ENCODE peak calls at places on chromosomes 5 and 9, in ten cellular contexts. O, E, Q, J, N, W, V, M, A and Z are unnamed samples.

GRCh38 chr9:98217255-98217654 is 24.8 kb upstream of the CORO2A start:
- DNase-seq in O (no peak), E (no peak), Q (no peak), J (no peak), N (no peak), W (no peak), V (no peak), M (no peak), A (no peak), Z (no peak)

GRCh38 chr5:151123897-151124751 is 33.5 kb downstream of the ANXA6 start:
- DNase-seq in O (peak), E (no peak), Q (peak), J (no peak), N (peak), W (peak), V (no peak), M (peak), A (peak), Z (peak)

GRCh38 chr9:91967259-91967658 is 17.2 kb upstream of the ROR2 start:
- DNase-seq in O (no peak), E (no peak), Q (no peak), J (no peak), N (no peak), W (no peak), V (no peak), M (no peak), A (no peak), Z (no peak)

GRCh38 chr5:82105457-82105856 is 133.6 kb downstream of the ATG10 start:
- DNase-seq in O (no peak), E (no peak), Q (no peak), J (no peak), N (no peak), W (no peak), V (no peak), M (peak), A (peak), Z (no peak)

GRCh38 chr9:87564111-87564510 is 66.4 kb downstream of the DAPK1 start:
- DNase-seq in O (no peak), E (no peak), Q (no peak), J (no peak), N (no peak), W (no peak), V (no peak), M (peak), A (no peak), Z (no peak)

GRCh38 chr5:157860898-157861894 is 2.3 kb upstream of the CLINT1 start:
- DNase-seq in O (no peak), E (no peak), Q (no peak), J (no peak), N (no peak), W (no peak), V (peak), M (no peak), A (peak), Z (no peak)

GRCh38 chr9:4080889-4081548 is 218.8 kb downstream of the GLIS3 start:
- DNase-seq in O (no peak), E (no peak), Q (no peak), J (no peak), N (no peak), W (no peak), V (no peak), M (no peak), A (peak), Z (no peak)

GRCh38 chr5:14628346-14628745 is 36.2 kb upstream of the OTULIN start:
- DNase-seq in O (peak), E (no peak), Q (no peak), J (peak), N (no peak), W (peak), V (peak), M (peak), A (peak), Z (peak)

GRCh38 chr5:177576169-177576568 is 15.8 kb upstream of the TMED9 start:
- DNase-seq in O (no peak), E (no peak), Q (no peak), J (no peak), N (no peak), W (no peak), V (no peak), M (no peak), A (no peak), Z (no peak)

GRCh38 chr9:127931092-127931881 is 710 bp upstream of the PIP5KL1 start:
- DNase-seq in O (peak), E (no peak), Q (no peak), J (no peak), N (no peak), W (no peak), V (no peak), M (peak), A (peak), Z (no peak)

GRCh38 chr5:107553063-107553676 is 117.6 kb downstream of the EFNA5 start:
- DNase-seq in O (peak), E (no peak), Q (no peak), J (no peak), N (no peak), W (no peak), V (no peak), M (peak), A (no peak), Z (no peak)

GRCh38 chr5:57276353-57276752 is 102.5 kb downstream of the GPBP1 start:
- DNase-seq in O (no peak), E (no peak), Q (no peak), J (no peak), N (no peak), W (no peak), V (no peak), M (no peak), A (no peak), Z (no peak)

DNA sequence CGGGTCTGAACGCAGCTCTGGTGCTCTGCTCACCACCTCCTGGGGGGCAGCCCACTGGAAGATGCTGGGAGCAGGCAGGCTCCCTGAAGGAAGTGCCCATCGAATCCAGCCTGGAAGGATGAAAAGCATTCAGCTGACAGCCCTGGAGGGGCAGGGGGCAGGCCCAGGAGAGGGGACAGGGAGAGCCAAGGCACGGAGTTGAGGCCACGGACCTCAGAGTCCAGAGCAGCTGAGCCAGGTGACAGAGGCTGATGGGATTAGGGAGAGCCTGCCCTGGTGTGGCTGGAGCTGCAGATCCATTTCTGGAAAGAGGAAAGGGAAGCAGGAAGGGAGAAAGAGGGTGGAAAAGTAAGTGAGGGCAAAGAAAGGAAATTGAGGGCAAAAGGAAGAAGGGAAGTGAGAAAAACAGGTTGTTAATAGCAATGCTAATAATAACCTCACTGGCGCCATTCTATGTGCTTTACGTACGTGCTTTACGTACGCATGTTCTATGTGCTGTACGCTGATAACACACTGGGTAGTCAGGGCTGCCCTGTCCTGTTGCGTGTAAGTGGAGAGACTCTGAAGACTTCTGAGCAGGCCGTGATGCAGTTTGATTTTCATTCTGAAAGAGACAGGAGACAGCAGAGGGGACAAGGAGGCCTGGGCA is 52.6 kb downstream of the LMX1B start:
- DNase-seq in O (no peak), E (no peak), Q (no peak), J (no peak), N (no peak), W (no peak), V (no peak), M (no peak), A (peak), Z (peak)
- H3K27ac ChIP-seq in O (no peak), E (no peak), Q (no peak), J (no peak), N (peak), W (no peak), V (no peak), M (no peak), A (no peak), Z (no peak)

GRCh38 chr5:172658391-172658790 is 17.3 kb downstream of the NEURL1B start:
- DNase-seq in O (no peak), E (no peak), Q (peak), J (no peak), N (no peak), W (no peak), V (no peak), M (no peak), A (no peak), Z (no peak)
- H3K27ac ChIP-seq in O (no peak), E (no peak), Q (peak), J (no peak), N (peak), W (no peak), V (no peak), M (no peak), A (no peak), Z (peak)

GRCh38 chr5:115372121-115372520 is 75.7 kb upstream of the CCDC112 start:
- DNase-seq in O (no peak), E (no peak), Q (no peak), J (no peak), N (no peak), W (no peak), V (no peak), M (peak), A (no peak), Z (no peak)

GRCh38 chr5:115363879-115364278 is 67.4 kb upstream of the CCDC112 start:
- DNase-seq in O (no peak), E (no peak), Q (no peak), J (no peak), N (no peak), W (no peak), V (no peak), M (no peak), A (peak), Z (no peak)

GRCh38 chr5:115366223-115366622 is 69.8 kb upstream of the CCDC112 start:
- DNase-seq in O (peak), E (no peak), Q (no peak), J (no peak), N (no peak), W (no peak), V (no peak), M (peak), A (no peak), Z (no peak)

GRCh38 chr5:115374057-115374775 is 77.8 kb upstream of the CCDC112 start:
- DNase-seq in O (no peak), E (no peak), Q (no peak), J (no peak), N (no peak), W (no peak), V (no peak), M (no peak), A (no peak), Z (no peak)

DNA sequence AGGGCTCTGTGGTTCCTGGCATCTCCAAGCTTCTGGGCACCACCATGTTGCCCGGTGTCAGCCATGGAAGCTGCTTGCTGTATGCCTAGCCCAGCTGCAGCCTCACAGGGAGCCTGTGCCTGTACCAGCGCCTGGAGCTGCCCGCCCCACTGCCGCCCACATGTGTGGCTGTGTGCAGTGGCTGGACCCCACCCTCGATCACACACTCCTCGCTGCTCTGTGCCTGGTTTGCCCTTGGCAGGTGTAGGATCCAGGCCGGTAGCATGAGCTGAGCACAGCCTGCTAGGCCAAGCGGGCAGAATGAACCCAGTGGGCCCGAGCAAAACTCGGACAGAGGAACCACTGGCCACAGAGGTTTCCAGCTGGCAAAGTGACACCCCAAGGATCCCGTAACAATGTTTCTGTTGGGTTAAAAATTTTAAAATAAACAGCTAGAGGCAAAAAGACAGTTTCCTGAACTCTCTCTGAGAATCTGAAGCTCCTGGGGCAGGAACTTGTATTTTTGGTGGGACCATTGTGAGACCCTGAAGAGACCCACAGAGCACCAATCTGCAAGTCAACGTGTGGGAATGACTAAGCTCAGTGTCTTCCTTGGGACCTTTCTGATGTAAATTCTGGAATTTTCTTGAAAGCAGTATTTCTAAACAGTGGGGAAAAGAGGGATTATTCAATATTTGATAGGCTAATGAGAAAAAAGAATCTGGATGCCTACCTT is 73.1 kb upstream of the CCDC112 start:
- DNase-seq in O (no peak), E (no peak), Q (no peak), J (no peak), N (no peak), W (no peak), V (no peak), M (no peak), A (peak), Z (no peak)
- H3K27ac ChIP-seq in O (no peak), E (no peak), Q (no peak), J (no peak), N (no peak), W (no peak), V (no peak), M (no peak), A (no peak), Z (no peak)

GRCh38 chr5:1314564-1314982 is 19.7 kb upstream of the TERT start:
- DNase-seq in O (no peak), E (no peak), Q (peak), J (no peak), N (peak), W (peak), V (no peak), M (no peak), A (no peak), Z (no peak)

GRCh38 chr5:1315709-1316587 is 21.1 kb upstream of the TERT start:
- DNase-seq in O (no peak), E (no peak), Q (peak), J (no peak), N (peak), W (peak), V (peak), M (no peak), A (peak), Z (no peak)

GRCh38 chr5:1316588-1316902 is 21.7 kb upstream of the TERT start:
- DNase-seq in O (no peak), E (no peak), Q (no peak), J (no peak), N (no peak), W (no peak), V (no peak), M (no peak), A (no peak), Z (no peak)

GRCh38 chr5:1316941-1317340 is 22.1 kb upstream of the TERT start:
- DNase-seq in O (no peak), E (no peak), Q (no peak), J (no peak), N (no peak), W (no peak), V (no peak), M (no peak), A (no peak), Z (no peak)

DNA sequence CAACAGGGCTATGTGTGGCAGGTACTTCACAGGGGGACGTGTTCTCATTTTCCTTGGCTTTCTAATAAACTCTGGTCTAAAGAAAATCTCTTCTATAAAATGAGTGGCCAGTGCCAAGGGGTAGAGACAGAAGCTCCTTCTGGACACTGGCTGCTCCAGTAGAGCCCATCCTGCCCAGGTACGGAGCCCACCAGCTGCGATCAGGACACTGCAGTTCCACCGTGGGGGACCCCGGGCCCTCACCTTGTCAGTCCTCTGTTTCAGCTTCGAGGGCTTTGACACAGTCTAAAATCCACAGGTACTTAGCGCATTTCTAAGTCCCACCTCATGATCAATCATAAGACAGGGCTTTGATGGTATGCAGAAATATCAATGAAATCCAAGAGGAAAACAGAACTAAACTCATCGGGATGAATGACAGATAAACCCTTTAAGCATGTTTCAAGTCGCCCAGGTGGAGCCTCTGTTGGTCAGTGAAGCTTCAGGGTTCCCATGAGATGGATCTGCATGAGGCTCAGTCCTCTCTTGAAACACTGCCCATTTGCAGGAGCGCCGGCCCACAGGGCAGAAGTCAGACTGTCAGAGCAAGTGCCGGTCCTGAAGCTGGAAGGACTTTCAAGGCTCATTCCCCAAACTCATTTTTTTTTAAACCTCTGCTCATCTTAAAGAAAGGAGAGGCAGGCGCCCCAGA is 20.3 kb upstream of the TERT start:
- DNase-seq in O (no peak), E (no peak), Q (peak), J (no peak), N (peak), W (no peak), V (no peak), M (no peak), A (no peak), Z (no peak)
- H3K27ac ChIP-seq in O (no peak), E (no peak), Q (no peak), J (no peak), N (no peak), W (no peak), V (peak), M (no peak), A (peak), Z (no peak)

GRCh38 chr5:35091734-35092133 is 44.0 kb upstream of the AGXT2 start:
- DNase-seq in O (no peak), E (no peak), Q (no peak), J (no peak), N (no peak), W (no peak), V (no peak), M (no peak), A (no peak), Z (no peak)

GRCh38 chr5:35083150-35083549 is 35.4 kb upstream of the AGXT2 start:
- DNase-seq in O (no peak), E (no peak), Q (no peak), J (no peak), N (no peak), W (no peak), V (no peak), M (no peak), A (no peak), Z (no peak)

GRCh38 chr5:35089688-35090314 is 42.1 kb upstream of the AGXT2 start:
- DNase-seq in O (peak), E (peak), Q (peak), J (peak), N (no peak), W (peak), V (peak), M (peak), A (peak), Z (peak)

GRCh38 chr5:35092703-35093102 is 45.0 kb upstream of the AGXT2 start:
- DNase-seq in O (no peak), E (no peak), Q (no peak), J (no peak), N (no peak), W (no peak), V (no peak), M (no peak), A (no peak), Z (no peak)

GRCh38 chr5:35087971-35088370 is 40.2 kb upstream of the AGXT2 start:
- DNase-seq in O (peak), E (no peak), Q (no peak), J (no peak), N (no peak), W (no peak), V (no peak), M (peak), A (no peak), Z (no peak)
- H3K27ac ChIP-seq in O (no peak), E (no peak), Q (no peak), J (no peak), N (no peak), W (no peak), V (no peak), M (no peak), A (no peak), Z (no peak)

DNA sequence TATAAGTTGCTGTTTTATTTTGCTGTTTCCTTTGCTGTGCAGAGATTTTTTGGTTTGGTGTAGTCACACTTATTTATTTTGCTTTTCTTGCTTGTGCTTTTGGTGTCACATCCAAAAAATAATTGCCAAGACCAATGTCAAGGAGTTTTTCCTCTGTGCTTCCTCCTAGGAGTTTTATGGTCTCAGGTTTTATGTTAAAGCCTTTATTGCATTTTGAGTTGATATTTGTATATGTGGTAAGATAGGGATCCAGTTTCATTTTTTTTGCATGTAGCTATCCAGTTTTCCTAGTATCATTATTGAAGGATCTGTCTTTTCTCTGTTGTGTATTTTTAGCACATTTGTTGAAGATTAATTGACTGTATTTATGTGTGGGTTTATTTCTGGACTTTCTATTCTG is 210.6 kb downstream of the ARHGEF28 start:
- DNase-seq in O (no peak), E (no peak), Q (no peak), J (no peak), N (no peak), W (no peak), V (no peak), M (no peak), A (no peak), Z (no peak)
- H3K27ac ChIP-seq in O (no peak), E (no peak), Q (no peak), J (no peak), N (no peak), W (no peak), V (no peak), M (no peak), A (no peak), Z (no peak)